ENCODE peak calls at places on chromosomes 6 and 20, in eight cellular contexts. One of them, this sample, is unnamed.

GRCh38 chr6:90885611-90886056 is 298.8 kb upstream of the MAP3K7 start:
- DNase-seq in SK-N-SH: no peak
- DNase-seq in GM23338: no peak
- DNase-seq in K562: no peak
- DNase-seq in Panc1: no peak
- DNase-seq in HepG2: no peak
- DNase-seq in GM12878: no peak
- DNase-seq in HCT116: no peak
- DNase-seq in this sample: no peak

GRCh38 chr20:47814632-47815415 is 29.5 kb upstream of the SULF2 start:
- DNase-seq in K562: no peak
- DNase-seq in Panc1: no peak
- DNase-seq in HepG2: no peak
- DNase-seq in SK-N-SH: no peak
- DNase-seq in GM23338: no peak
- DNase-seq in GM12878: no peak
- DNase-seq in HCT116: no peak
- DNase-seq in this sample: no peak

GRCh38 chr6:22153384-22154158 is 143.3 kb downstream of the PRL start:
- DNase-seq in GM23338: no peak
- DNase-seq in GM12878: no peak
- DNase-seq in K562: no peak
- DNase-seq in HCT116: no peak
- DNase-seq in HepG2: no peak
- DNase-seq in Panc1: no peak
- DNase-seq in SK-N-SH: no peak
- DNase-seq in this sample: peak; percentile 90

GRCh38 chr6:169198885-169199284 is 54.8 kb downstream of the THBS2 start:
- DNase-seq in GM12878: no peak
- DNase-seq in HCT116: no peak
- DNase-seq in SK-N-SH: no peak
- DNase-seq in HepG2: no peak
- DNase-seq in K562: no peak
- DNase-seq in GM23338: no peak
- DNase-seq in Panc1: no peak
- DNase-seq in this sample: no peak

GRCh38 chr6:41021832-41022231 is 17.2 kb downstream of the UNC5CL start:
- DNase-seq in HCT116: no peak
- DNase-seq in SK-N-SH: peak; percentile 39
- DNase-seq in HepG2: peak; percentile 71
- DNase-seq in Panc1: no peak
- DNase-seq in GM23338: no peak
- DNase-seq in K562: no peak
- DNase-seq in GM12878: no peak
- DNase-seq in this sample: no peak

GRCh38 chr6:81744136-81744535 is 8.3 kb downstream of the TENT5A start:
- DNase-seq in Panc1: no peak
- DNase-seq in HCT116: no peak
- DNase-seq in GM23338: no peak
- DNase-seq in GM12878: no peak
- DNase-seq in SK-N-SH: no peak
- DNase-seq in HepG2: no peak
- DNase-seq in K562: no peak
- DNase-seq in this sample: no peak

GRCh38 chr6:64672131-64672530 is 1034.9 kb downstream of the EYS start:
- DNase-seq in Panc1: no peak
- DNase-seq in GM12878: no peak
- DNase-seq in K562: no peak
- DNase-seq in HCT116: no peak
- DNase-seq in SK-N-SH: no peak
- DNase-seq in HepG2: no peak
- DNase-seq in GM23338: no peak
- DNase-seq in this sample: peak; percentile 3

GRCh38 chr6:26354162-26354561 is 10.8 kb upstream of the BTN3A2 start:
- DNase-seq in HepG2: no peak
- DNase-seq in GM12878: no peak
- DNase-seq in Panc1: no peak
- DNase-seq in SK-N-SH: no peak
- DNase-seq in HCT116: no peak
- DNase-seq in GM23338: no peak
- DNase-seq in K562: no peak
- DNase-seq in this sample: no peak

GRCh38 chr20:61919675-61920365 is 145.9 kb downstream of the TAF4 start:
- DNase-seq in GM12878: no peak
- DNase-seq in SK-N-SH: no peak
- DNase-seq in GM23338: no peak
- DNase-seq in K562: no peak
- DNase-seq in HepG2: no peak
- DNase-seq in HCT116: no peak
- DNase-seq in Panc1: no peak
- DNase-seq in this sample: no peak

GRCh38 chr20:25361287-25361683 is 29.4 kb downstream of the ABHD12 start:
- DNase-seq in GM12878: no peak
- DNase-seq in SK-N-SH: no peak
- DNase-seq in Panc1: no peak
- DNase-seq in K562: no peak
- DNase-seq in HCT116: no peak
- DNase-seq in GM23338: no peak
- DNase-seq in HepG2: peak; percentile 33
- DNase-seq in this sample: no peak

GRCh38 chr6:37630281-37630799 is 67.3 kb downstream of the MDGA1 start:
- DNase-seq in HCT116: peak; percentile 94
- DNase-seq in GM23338: no peak
- DNase-seq in HepG2: peak; percentile 13
- DNase-seq in Panc1: peak; percentile 48
- DNase-seq in SK-N-SH: no peak
- DNase-seq in GM12878: no peak
- DNase-seq in K562: no peak
- DNase-seq in this sample: no peak

GRCh38 chr6:167827062-167827587 is 414 bp downstream of the AFDN start:
- DNase-seq in HepG2: no peak
- DNase-seq in SK-N-SH: peak; percentile 84
- DNase-seq in HCT116: no peak
- DNase-seq in GM23338: peak; percentile 51
- DNase-seq in Panc1: no peak
- DNase-seq in GM12878: no peak
- DNase-seq in K562: peak; percentile 67
- DNase-seq in this sample: no peak

GRCh38 chr6:143564484-143565017 is 53.0 kb upstream of the FUCA2 start:
- DNase-seq in HepG2: no peak
- DNase-seq in Panc1: no peak
- DNase-seq in HCT116: no peak
- DNase-seq in SK-N-SH: no peak
- DNase-seq in GM12878: no peak
- DNase-seq in GM23338: no peak
- DNase-seq in K562: no peak
- DNase-seq in this sample: no peak

GRCh38 chr20:51461306-51461705 is 81.2 kb downstream of the NFATC2 start:
- DNase-seq in GM23338: no peak
- DNase-seq in HCT116: no peak
- DNase-seq in SK-N-SH: no peak
- DNase-seq in K562: no peak
- DNase-seq in HepG2: no peak
- DNase-seq in GM12878: no peak
- DNase-seq in Panc1: no peak
- DNase-seq in this sample: peak; percentile 76

GRCh38 chr6:23091795-23092194 is 522.4 kb downstream of the HDGFL1 start:
- DNase-seq in Panc1: no peak
- DNase-seq in HepG2: no peak
- DNase-seq in HCT116: no peak
- DNase-seq in GM12878: no peak
- DNase-seq in K562: no peak
- DNase-seq in GM23338: no peak
- DNase-seq in SK-N-SH: no peak
- DNase-seq in this sample: no peak

GRCh38 chr20:8260837-8261241 is 128.8 kb downstream of the PLCB1 start:
- DNase-seq in SK-N-SH: no peak
- DNase-seq in K562: no peak
- DNase-seq in GM23338: peak; percentile 17
- DNase-seq in Panc1: no peak
- DNase-seq in GM12878: no peak
- DNase-seq in HepG2: no peak
- DNase-seq in HCT116: no peak
- DNase-seq in this sample: peak; percentile 39

GRCh38 chr6:100084301-100085161 is 90.5 kb upstream of the MCHR2 start:
- DNase-seq in GM23338: no peak
- DNase-seq in Panc1: no peak
- DNase-seq in SK-N-SH: no peak
- DNase-seq in HepG2: no peak
- DNase-seq in GM12878: no peak
- DNase-seq in K562: no peak
- DNase-seq in HCT116: no peak
- DNase-seq in this sample: no peak

GRCh38 chr6:100093405-100093804 is 99.4 kb upstream of the MCHR2 start:
- DNase-seq in K562: no peak
- DNase-seq in HCT116: no peak
- DNase-seq in GM12878: no peak
- DNase-seq in Panc1: no peak
- DNase-seq in HepG2: no peak
- DNase-seq in GM23338: no peak
- DNase-seq in SK-N-SH: no peak
- DNase-seq in this sample: no peak

GRCh38 chr6:100085162-100085431 is 91.1 kb upstream of the MCHR2 start:
- DNase-seq in Panc1: no peak
- DNase-seq in SK-N-SH: no peak
- DNase-seq in K562: no peak
- DNase-seq in HepG2: no peak
- DNase-seq in HCT116: no peak
- DNase-seq in GM23338: no peak
- DNase-seq in GM12878: no peak
- DNase-seq in this sample: no peak

DNA sequence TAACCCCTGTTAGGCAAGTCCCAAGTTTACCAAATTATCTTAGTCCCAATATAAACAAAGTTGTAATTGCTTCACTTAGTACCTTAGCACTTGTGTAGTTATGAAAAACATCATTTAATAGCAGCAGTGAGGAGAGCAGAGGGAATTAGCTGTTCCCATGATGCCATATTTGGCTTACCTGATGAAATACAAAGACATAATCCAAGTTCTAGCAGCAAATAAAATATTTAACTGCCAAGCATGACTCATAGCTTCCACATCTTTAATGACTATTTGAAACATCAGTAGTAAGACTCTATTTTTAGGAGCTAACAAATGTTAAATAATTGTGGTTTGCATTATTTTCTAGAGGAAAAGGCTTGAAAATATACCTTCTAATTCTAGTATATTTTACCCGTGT is 94.0 kb upstream of the MCHR2 start:
- DNase-seq in Panc1: no peak
- DNase-seq in SK-N-SH: no peak
- DNase-seq in GM12878: no peak
- DNase-seq in HepG2: no peak
- DNase-seq in HCT116: peak; percentile 22
- DNase-seq in GM23338: no peak
- DNase-seq in K562: no peak
- DNase-seq in this sample: no peak
- TF ChIP-seq REST in Panc1: no peak
- TF ChIP-seq REST in SK-N-SH: no peak
- TF ChIP-seq REST in GM12878: no peak
- TF ChIP-seq REST in HepG2: no peak
- TF ChIP-seq REST in HCT116: no peak
- TF ChIP-seq REST in GM23338: no peak
- TF ChIP-seq REST in K562: no peak
- TF ChIP-seq REST in this sample: no peak

DNA sequence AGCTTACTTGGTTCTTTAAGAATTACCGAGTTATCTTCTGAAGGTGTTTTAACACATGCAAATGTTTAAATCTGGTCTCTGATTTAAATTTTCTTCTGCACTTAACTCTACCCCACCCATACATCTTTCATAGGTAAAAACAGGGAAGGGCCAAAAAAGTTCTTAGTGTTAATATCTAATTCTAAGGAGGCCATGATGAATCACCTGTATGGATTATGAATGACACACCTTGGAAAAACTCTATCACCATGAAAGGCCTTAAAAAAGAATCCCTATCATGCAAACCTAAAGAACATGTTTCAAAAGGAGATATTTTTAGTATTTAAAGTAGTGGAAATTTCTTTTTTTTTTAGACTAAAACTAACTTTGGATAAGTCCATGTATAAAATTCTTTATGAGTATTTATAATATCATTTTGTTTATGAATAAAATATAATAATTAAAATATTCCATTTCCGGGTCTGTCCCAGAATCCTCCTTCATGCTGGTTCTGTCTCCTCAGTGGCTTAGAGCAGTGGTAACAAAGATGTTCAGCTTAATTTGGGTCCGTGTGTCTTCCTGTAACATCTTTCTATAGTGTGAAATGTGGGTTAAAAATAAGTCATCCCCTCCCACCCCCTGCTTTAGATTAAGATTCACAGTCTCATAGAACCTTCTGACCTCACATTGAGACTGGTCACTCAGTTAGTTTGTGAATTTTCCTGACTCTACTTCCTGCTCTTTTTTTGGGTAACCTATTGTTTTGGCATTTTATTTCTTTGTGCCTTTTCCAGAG is 54.9 kb downstream of the SLX4IP start:
- DNase-seq in HepG2: no peak
- DNase-seq in K562: no peak
- DNase-seq in Panc1: no peak
- DNase-seq in SK-N-SH: no peak
- DNase-seq in HCT116: no peak
- DNase-seq in GM23338: no peak
- DNase-seq in GM12878: no peak
- DNase-seq in this sample: no peak
- H3K27ac ChIP-seq in HepG2: no peak overlapping the region
- H3K27ac ChIP-seq in K562: no peak overlapping the region
- H3K27ac ChIP-seq in Panc1: no peak overlapping the region
- H3K27ac ChIP-seq in SK-N-SH: no peak overlapping the region
- H3K27ac ChIP-seq in HCT116: no peak overlapping the region
- H3K27ac ChIP-seq in GM23338: peak overlapping the region; percentile 81
- H3K27ac ChIP-seq in GM12878: no peak overlapping the region
- H3K27ac ChIP-seq in this sample: peak overlapping the region; percentile 62

GRCh38 chr6:57283096-57283495 is 34.3 kb upstream of the PRIM2 start:
- DNase-seq in GM23338: no peak
- DNase-seq in Panc1: no peak
- DNase-seq in HepG2: no peak
- DNase-seq in GM12878: no peak
- DNase-seq in K562: no peak
- DNase-seq in HCT116: no peak
- DNase-seq in SK-N-SH: no peak
- DNase-seq in this sample: no peak

GRCh38 chr6:57278570-57278969 is 38.9 kb upstream of the PRIM2 start:
- DNase-seq in HepG2: no peak
- DNase-seq in K562: no peak
- DNase-seq in GM23338: no peak
- DNase-seq in GM12878: no peak
- DNase-seq in Panc1: no peak
- DNase-seq in SK-N-SH: no peak
- DNase-seq in HCT116: no peak
- DNase-seq in this sample: no peak

GRCh38 chr6:57284056-57284455 is 33.4 kb upstream of the PRIM2 start:
- DNase-seq in SK-N-SH: no peak
- DNase-seq in GM12878: no peak
- DNase-seq in GM23338: no peak
- DNase-seq in HCT116: no peak
- DNase-seq in K562: no peak
- DNase-seq in Panc1: no peak
- DNase-seq in HepG2: no peak
- DNase-seq in this sample: no peak
- TF ChIP-seq POLR2AphosphoS5 in SK-N-SH: no peak
- TF ChIP-seq POLR2AphosphoS5 in GM12878: no peak
- TF ChIP-seq POLR2AphosphoS5 in GM23338: no peak
- TF ChIP-seq POLR2AphosphoS5 in HCT116: no peak
- TF ChIP-seq POLR2AphosphoS5 in K562: no peak
- TF ChIP-seq POLR2AphosphoS5 in Panc1: no peak
- TF ChIP-seq POLR2AphosphoS5 in HepG2: no peak
- TF ChIP-seq POLR2AphosphoS5 in this sample: no peak

GRCh38 chr6:3617192-3617631 is 134.3 kb downstream of the PXDC1 start:
- DNase-seq in K562: no peak
- DNase-seq in SK-N-SH: no peak
- DNase-seq in Panc1: no peak
- DNase-seq in GM23338: no peak
- DNase-seq in HCT116: no peak
- DNase-seq in HepG2: no peak
- DNase-seq in GM12878: no peak
- DNase-seq in this sample: no peak
- TF ChIP-seq REST in K562: no peak
- TF ChIP-seq REST in SK-N-SH: no peak
- TF ChIP-seq REST in Panc1: no peak
- TF ChIP-seq REST in GM23338: no peak
- TF ChIP-seq REST in HCT116: no peak
- TF ChIP-seq REST in HepG2: no peak
- TF ChIP-seq REST in GM12878: no peak
- TF ChIP-seq REST in this sample: no peak